ENCODE peak calls at places on chromosomes 3 and 15, in five cellular contexts. F is AG04450, E is heart left ventricle, M is A549, I is heart right ventricle. S is an unnamed sample.

GRCh38 chr15:60844431-60845174 is 365.7 kb upstream of the ICE2 start:
- DNase-seq in F (no peak), E (no peak), M (no peak), I (no peak), S (no peak)

GRCh38 chr15:38536201-38536676 is 28.4 kb downstream of the RASGRP1 start:
- DNase-seq in F (peak), E (peak), M (no peak), I (no peak), S (peak)

GRCh38 chr15:73952913-73953750 is 26.9 kb downstream of the LOXL1 start:
- DNase-seq in F (no peak), E (no peak), M (no peak), I (no peak), S (no peak)

GRCh38 chr15:60208708-60209107 is 189.1 kb downstream of the ANXA2 start:
- DNase-seq in F (no peak), E (no peak), M (no peak), I (peak), S (no peak)

GRCh38 chr3:99747915-99748314 is 69.7 kb upstream of the CMSS1 start:
- DNase-seq in F (no peak), E (no peak), M (no peak), I (no peak), S (no peak)

GRCh38 chr15:73922186-73923151 is 3.8 kb upstream of the LOXL1 start:
- DNase-seq in F (no peak), E (peak), M (no peak), I (peak), S (no peak)

GRCh38 chr15:92907880-92908279 is 7.8 kb downstream of the CHD2 start:
- DNase-seq in F (peak), E (no peak), M (no peak), I (peak), S (peak)

GRCh38 chr15:68484696-68485400 is 52.9 kb upstream of the ITGA11 start:
- DNase-seq in F (peak), E (no peak), M (no peak), I (no peak), S (peak)

GRCh38 chr3:189108032-189108431 is 63.7 kb upstream of the TPRG1 start:
- DNase-seq in F (no peak), E (no peak), M (no peak), I (no peak), S (peak)

GRCh38 chr3:195906865-195907729 is 1.3 kb downstream of the TNK2 start:
- DNase-seq in F (no peak), E (no peak), M (no peak), I (no peak), S (no peak)

GRCh38 chr3:183698760-183699159 is 1.2 kb downstream of the YEATS2 start:
- DNase-seq in F (no peak), E (no peak), M (no peak), I (peak), S (no peak)

GRCh38 chr3:189937302-189938255 is 183.1 kb downstream of the P3H2 start:
- DNase-seq in F (peak), E (no peak), M (peak), I (no peak), S (peak)

GRCh38 chr3:122008166-122008565 is 13.9 kb downstream of the ILDR1 start:
- DNase-seq in F (no peak), E (no peak), M (no peak), I (no peak), S (no peak)

GRCh38 chr15:65930134-65930533 is 60.8 kb downstream of the RAB11A start:
- DNase-seq in F (no peak), E (no peak), M (no peak), I (no peak), S (no peak)

GRCh38 chr3:150497956-150498355 is 48.3 kb downstream of the SERP1 start:
- DNase-seq in F (no peak), E (no peak), M (peak), I (no peak), S (peak)

GRCh38 chr3:42690766-42691680 is 5.7 kb downstream of the KLHL40 start:
- DNase-seq in F (no peak), E (no peak), M (no peak), I (no peak), S (no peak)

GRCh38 chr3:195384952-195385351 is 57.9 kb downstream of the ACAP2 start:
- DNase-seq in F (no peak), E (no peak), M (no peak), I (no peak), S (no peak)

GRCh38 chr3:58521917-58522680 is 14.9 kb downstream of the ACOX2 start:
- DNase-seq in F (no peak), E (no peak), M (no peak), I (no peak), S (no peak)

GRCh38 chr3:139561959-139562676 is 22.6 kb upstream of the RBP1 start:
- DNase-seq in F (peak), E (peak), M (peak), I (no peak), S (no peak)

GRCh38 chr15:55108448-55108847 is 88.3 kb downstream of the RSL24D1 start:
- DNase-seq in F (no peak), E (no peak), M (no peak), I (no peak), S (no peak)

GRCh38 chr15:100785181-100786138 is 94.2 kb upstream of the ALDH1A3 start:
- DNase-seq in F (no peak), E (no peak), M (no peak), I (no peak), S (no peak)

GRCh38 chr15:40850576-40851112 is 6.8 kb downstream of the SPINT1 start:
- DNase-seq in F (no peak), E (no peak), M (no peak), I (no peak), S (no peak)

GRCh38 chr3:139522421-139522820 is 17.1 kb downstream of the RBP1 start:
- DNase-seq in F (no peak), E (no peak), M (no peak), I (no peak), S (no peak)

GRCh38 chr15:80563372-80563997 is 131.6 kb upstream of the ABHD17C start:
- DNase-seq in F (no peak), E (no peak), M (no peak), I (no peak), S (no peak)

GRCh38 chr3:37987751-37988179 is 2.8 kb upstream of the VILL start:
- DNase-seq in F (no peak), E (no peak), M (no peak), I (no peak), S (no peak)

GRCh38 chr15:80512729-80513670 is 108.8 kb downstream of the ARNT2 start:
- DNase-seq in F (no peak), E (no peak), M (no peak), I (peak), S (no peak)

GRCh38 chr3:172397716-172398405 is 50.4 kb downstream of the GHSR start:
- DNase-seq in F (peak), E (no peak), M (peak), I (no peak), S (peak)

GRCh38 chr3:13077431-13078157 is 4.4 kb upstream of the IQSEC1 start:
- DNase-seq in F (no peak), E (peak), M (no peak), I (peak), S (no peak)

GRCh38 chr3:183536238-183536880 is 19.1 kb downstream of the KLHL6 start:
- DNase-seq in F (no peak), E (no peak), M (no peak), I (no peak), S (no peak)

GRCh38 chr3:136752046-136752326 is 192 bp downstream of the STAG1 start:
- DNase-seq in F (peak), E (no peak), M (no peak), I (no peak), S (no peak)

GRCh38 chr3:30864836-30865235 is 29.6 kb downstream of the GADL1 start:
- DNase-seq in F (no peak), E (no peak), M (no peak), I (no peak), S (no peak)

GRCh38 chr3:16090711-16091110 is 83.8 kb upstream of the GALNT15 start:
- DNase-seq in F (no peak), E (no peak), M (no peak), I (no peak), S (no peak)

GRCh38 chr3:170038434-170039110 is 777 bp downstream of the GPR160 start:
- DNase-seq in F (no peak), E (no peak), M (no peak), I (no peak), S (no peak)
- TF ChIP-seq CTCF in F (no peak), E (no peak), M (no peak), I (peak), S (no peak)

GRCh38 chr15:89367485-89368451 is 33.1 kb upstream of the POLG start:
- DNase-seq in F (no peak), E (no peak), M (peak), I (no peak), S (no peak)
- H3K4me3 ChIP-seq in F (peak), E (no peak), M (peak), I (peak), S (peak)

GRCh38 chr15:79431636-79432344 is at the start of gene MINAR1:
- DNase-seq in F (no peak), E (no peak), M (peak), I (no peak), S (no peak)
- TF ChIP-seq CTCF in F (peak), E (no peak), M (peak), I (peak), S (peak)

GRCh38 chr3:71681224-71681668 is 44.0 kb downstream of the EIF4E3 start:
- DNase-seq in F (peak), E (peak), M (peak), I (peak), S (peak)
- H3K4me3 ChIP-seq in F (no peak), E (no peak), M (no peak), I (no peak), S (no peak)

S was measured in AG04449.